ENCODE peak calls at places on chromosomes 1 and 21, in nine cellular contexts. X, Z, O, E, B, F, H, M and A are unnamed samples.

GRCh38 chr21:42174173-42174572 is 44.8 kb upstream of the ABCG1 start:
- DNase-seq in X (no peak), Z (no peak), O (no peak), E (no peak), B (peak; percentile 84), F (no peak), H (no peak), M (no peak), A (no peak)

GRCh38 chr1:90616395-90616794 is 100.7 kb downstream of the BARHL2 start:
- DNase-seq in X (no peak), Z (no peak), O (no peak), E (no peak), B (peak; percentile 48), F (no peak), H (peak; percentile 42), M (no peak), A (peak; percentile 3)

GRCh38 chr1:37038079-37038702 is 3.9 kb upstream of the GRIK3 start:
- DNase-seq in X (peak; percentile 7), Z (no peak), O (no peak), E (peak; percentile 60), B (peak; percentile 80), F (no peak), H (peak; percentile 12), M (no peak), A (no peak)

GRCh38 chr21:14073615-14074014 is 137.1 kb downstream of the LIPI start:
- DNase-seq in X (no peak), Z (no peak), O (no peak), E (no peak), B (no peak), F (no peak), H (no peak), M (no peak), A (no peak)

GRCh38 chr21:35086357-35086756 is 37.3 kb upstream of the RUNX1 start:
- DNase-seq in X (no peak), Z (no peak), O (peak; percentile 54), E (no peak), B (no peak), F (no peak), H (no peak), M (no peak), A (no peak)

GRCh38 chr1:6652986-6653385 is 28.3 kb downstream of the THAP3 start:
- DNase-seq in X (no peak), Z (no peak), O (no peak), E (no peak), B (no peak), F (no peak), H (no peak), M (no peak), A (no peak)

GRCh38 chr1:237386362-237387143 is 344.6 kb downstream of the RYR2 start:
- DNase-seq in X (peak; percentile 15), Z (no peak), O (peak; percentile 32), E (no peak), B (no peak), F (no peak), H (no peak), M (no peak), A (no peak)

GRCh38 chr1:47659141-47659540 is 221.3 kb downstream of the FOXD2 start:
- DNase-seq in X (no peak), Z (no peak), O (no peak), E (no peak), B (peak; percentile 0), F (no peak), H (no peak), M (no peak), A (no peak)

GRCh38 chr1:219529116-219529515 is 83.8 kb downstream of the ZC3H11B start:
- DNase-seq in X (no peak), Z (no peak), O (no peak), E (no peak), B (no peak), F (no peak), H (no peak), M (no peak), A (no peak)

GRCh38 chr1:152047607-152047953 is 10.8 kb upstream of the S100A11 start:
- DNase-seq in X (peak; percentile 36), Z (peak; percentile 52), O (peak; percentile 89), E (peak; percentile 71), B (no peak), F (peak; percentile 45), H (peak; percentile 82), M (peak; percentile 62), A (peak; percentile 83)

GRCh38 chr21:38203229-38203628 is 53.6 kb upstream of the KCNJ15 start:
- DNase-seq in X (no peak), Z (no peak), O (no peak), E (no peak), B (no peak), F (no peak), H (no peak), M (no peak), A (no peak)

DNA sequence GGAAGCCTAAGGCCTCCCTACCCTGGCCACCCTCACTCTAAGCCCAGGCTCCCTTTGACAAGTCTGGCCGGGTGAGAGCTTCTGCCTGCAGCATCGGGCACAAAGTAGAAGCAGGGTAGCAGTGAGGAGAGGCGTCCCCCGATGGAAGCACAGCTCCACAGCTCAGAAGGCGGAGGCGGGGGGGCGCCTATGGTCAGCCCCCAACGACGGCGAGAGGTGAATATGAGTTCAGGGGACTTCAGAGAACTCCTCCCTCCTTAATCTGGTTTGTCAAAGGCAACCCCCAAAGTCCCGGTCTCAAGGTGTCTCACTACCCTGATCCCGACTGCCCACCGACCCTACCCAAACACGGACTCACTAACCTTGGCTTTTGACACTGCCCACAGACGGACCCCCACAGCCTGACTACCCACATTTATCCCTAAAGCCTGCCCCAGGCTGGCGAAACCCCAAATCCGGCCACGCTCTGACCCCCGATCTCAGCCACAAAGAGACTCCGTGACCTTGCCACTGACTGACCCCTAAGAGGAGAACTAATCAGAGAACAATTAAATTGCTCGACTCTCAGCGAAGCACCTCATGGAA is 5.3 kb downstream of the ID3 start:
- DNase-seq in X (no peak), Z (peak; percentile 73), O (no peak), E (no peak), B (no peak), F (no peak), H (peak; percentile 9), M (no peak), A (no peak)
- H3K4me1 ChIP-seq in X (peaks cover 44% of the 10 kb centered on the region), Z (peaks cover 9% of the 10 kb centered on the region), O (peaks cover 21% of the 10 kb centered on the region), E (no peaks in the 10 kb centered on the region), B (peaks cover 12% of the 10 kb centered on the region), F (peaks cover 42% of the 10 kb centered on the region), H (peaks cover 47% of the 10 kb centered on the region), M (peaks cover 4% of the 10 kb centered on the region), A (peaks cover 45% of the 10 kb centered on the region)

DNA sequence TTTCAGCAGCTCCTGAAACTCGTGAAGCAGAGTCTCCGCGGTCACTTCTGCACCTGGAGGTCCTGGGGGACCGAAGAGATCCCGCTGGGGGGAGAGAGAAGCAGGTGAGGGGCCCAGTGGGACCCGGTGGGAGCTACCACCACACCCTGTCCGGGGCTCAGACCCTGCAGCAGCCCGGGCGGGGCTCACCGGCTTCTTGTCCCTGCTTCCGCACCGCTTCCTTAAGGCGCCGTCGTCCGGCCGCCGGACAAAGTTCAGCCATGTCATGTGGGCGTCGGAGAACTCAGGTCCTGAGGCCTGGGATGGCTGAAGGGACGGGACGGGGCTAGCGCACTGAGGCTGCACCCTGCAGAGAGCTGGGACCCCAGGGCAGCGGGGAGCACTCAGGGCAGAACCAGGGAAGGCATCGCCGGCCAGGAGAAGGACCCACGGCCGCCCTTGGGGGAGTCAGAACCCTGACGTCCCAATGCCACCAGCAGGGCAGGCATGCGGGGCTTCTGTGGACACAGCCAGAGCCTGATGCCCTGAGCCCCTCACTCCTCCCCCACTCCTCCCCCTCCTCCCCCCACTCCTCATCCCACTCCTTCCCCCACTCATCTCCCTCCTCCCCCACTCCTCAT is 2.2 kb downstream of the C1QTNF12 start:
- DNase-seq in X (no peak), Z (no peak), O (no peak), E (no peak), B (no peak), F (no peak), H (no peak), M (no peak), A (no peak)
- TF ChIP-seq POLR2A in X (no peak), Z (no peak), O (no peak), E (no peak), B (no peak), F (no peak), H (no peak), M (no peak), A (no peak)

GRCh38 chr1:17618558-17619247 is 79.2 kb downstream of the ARHGEF10L start:
- DNase-seq in X (no peak), Z (no peak), O (no peak), E (no peak), B (no peak), F (peak; percentile 58), H (no peak), M (peak; percentile 32), A (no peak)

GRCh38 chr1:17624540-17625256 is 85.2 kb downstream of the ARHGEF10L start:
- DNase-seq in X (peak; percentile 20), Z (no peak), O (peak; percentile 39), E (no peak), B (no peak), F (peak; percentile 91), H (peak; percentile 51), M (peak; percentile 47), A (no peak)

GRCh38 chr1:17622823-17623222 is 83.3 kb downstream of the ARHGEF10L start:
- DNase-seq in X (no peak), Z (no peak), O (no peak), E (no peak), B (no peak), F (no peak), H (no peak), M (no peak), A (no peak)

GRCh38 chr1:17620448-17620847 is 81.0 kb downstream of the ARHGEF10L start:
- DNase-seq in X (no peak), Z (no peak), O (no peak), E (no peak), B (no peak), F (no peak), H (no peak), M (no peak), A (no peak)

DNA sequence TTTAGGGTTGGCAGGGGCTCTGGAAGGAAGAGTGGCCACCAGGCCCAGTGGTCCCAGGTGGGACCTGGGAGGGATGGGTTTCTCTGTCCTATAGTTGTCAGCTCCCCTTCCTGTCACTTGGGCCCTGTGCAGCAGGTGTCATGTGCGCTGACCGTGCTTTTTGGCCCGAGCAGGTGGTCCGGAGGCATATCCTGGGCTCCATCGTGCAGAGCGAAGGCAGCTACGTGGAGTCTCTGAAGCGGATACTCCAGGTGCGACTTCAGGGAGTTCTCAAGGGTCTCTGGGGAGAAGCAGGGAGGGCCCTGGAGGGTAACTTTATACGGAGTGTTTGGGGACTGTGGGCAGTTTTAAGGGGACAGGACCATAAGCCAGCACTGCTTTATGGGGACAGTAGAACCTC is 82.2 kb downstream of the ARHGEF10L start:
- DNase-seq in X (no peak), Z (no peak), O (no peak), E (no peak), B (no peak), F (no peak), H (no peak), M (no peak), A (no peak)
- H3K27ac ChIP-seq in X (no peak overlapping the region), Z (no peak overlapping the region), O (no peak overlapping the region), E (no peak overlapping the region), B (no peak overlapping the region), F (no peak overlapping the region), H (no peak overlapping the region), M (no peak overlapping the region), A (no peak overlapping the region)

DNA sequence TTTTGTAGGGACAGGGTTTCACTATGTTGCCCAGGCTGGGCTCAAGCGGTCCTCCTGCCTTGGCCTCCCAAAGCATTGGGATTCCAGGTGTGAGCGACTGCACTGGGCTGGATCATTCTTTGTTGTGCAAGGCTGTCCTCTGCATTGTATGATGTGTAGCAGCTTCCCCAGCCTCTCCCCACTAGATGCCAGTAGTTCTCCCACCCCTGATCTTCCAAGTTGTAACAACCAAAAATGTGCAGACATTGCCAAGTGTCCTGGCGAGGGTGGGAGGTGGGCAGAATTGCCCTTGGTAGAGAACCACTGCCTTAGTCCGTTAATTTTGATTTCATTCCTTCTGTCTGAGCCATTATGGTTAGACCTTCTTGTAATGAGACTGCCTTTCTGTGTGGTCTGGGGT is 7.2 kb downstream of the GALNT2 start:
- DNase-seq in X (no peak), Z (no peak), O (no peak), E (no peak), B (peak; percentile 48), F (no peak), H (no peak), M (no peak), A (no peak)
- H3K4me1 ChIP-seq in X (peaks cover 83% of the 10 kb centered on the region), Z (peaks cover 17% of the 10 kb centered on the region), O (peaks cover 32% of the 10 kb centered on the region), E (no peaks in the 10 kb centered on the region), B (peaks cover 28% of the 10 kb centered on the region), F (peaks cover 49% of the 10 kb centered on the region), H (peaks cover 97% of the 10 kb centered on the region), M (no peaks in the 10 kb centered on the region), A (peaks cover 53% of the 10 kb centered on the region)